ENCODE peak calls at places on chromosomes 4 and X, in seven cellular contexts. One of them, this sample, is unnamed.

GRCh38 chrX:54483946-54484345 is 12.1 kb downstream of the FGD1 start:
- DNase-seq in hippocampal formation: no peak
- DNase-seq in NCI-H460: no peak
- DNase-seq in psoas muscle: no peak
- DNase-seq in stromal cell of bone marrow: no peak
- DNase-seq in sigmoid colon: no peak
- DNase-seq in SK-N-MC: no peak
- DNase-seq in this sample: no peak

GRCh38 chr4:23934915-23935314 is 45.1 kb upstream of the PPARGC1A start:
- DNase-seq in hippocampal formation: no peak
- DNase-seq in NCI-H460: no peak
- DNase-seq in psoas muscle: peak; percentile 72
- DNase-seq in stromal cell of bone marrow: peak; percentile 84
- DNase-seq in sigmoid colon: peak; percentile 88
- DNase-seq in SK-N-MC: peak; percentile 58
- DNase-seq in this sample: no peak

GRCh38 chr4:109406337-109406931 is 27.2 kb upstream of the SEC24B start:
- DNase-seq in hippocampal formation: peak; percentile 63
- DNase-seq in NCI-H460: peak; percentile 47
- DNase-seq in psoas muscle: no peak
- DNase-seq in stromal cell of bone marrow: peak; percentile 36
- DNase-seq in sigmoid colon: no peak
- DNase-seq in SK-N-MC: peak; percentile 77
- DNase-seq in this sample: peak; percentile 43

GRCh38 chrX:108165349-108166111 is 74.0 kb downstream of the ATG4A start:
- DNase-seq in hippocampal formation: no peak
- DNase-seq in NCI-H460: peak; percentile 34
- DNase-seq in psoas muscle: no peak
- DNase-seq in stromal cell of bone marrow: no peak
- DNase-seq in sigmoid colon: no peak
- DNase-seq in SK-N-MC: no peak
- DNase-seq in this sample: peak; percentile 33

GRCh38 chr4:65089666-65090065 is 580.6 kb downstream of the EPHA5 start:
- DNase-seq in hippocampal formation: no peak
- DNase-seq in NCI-H460: peak; percentile 9
- DNase-seq in psoas muscle: no peak
- DNase-seq in stromal cell of bone marrow: peak; percentile 6
- DNase-seq in sigmoid colon: no peak
- DNase-seq in SK-N-MC: no peak
- DNase-seq in this sample: no peak

GRCh38 chr4:53558061-53558801 is 33.1 kb downstream of the LNX1 start:
- DNase-seq in hippocampal formation: peak; percentile 56
- DNase-seq in NCI-H460: no peak
- DNase-seq in psoas muscle: no peak
- DNase-seq in stromal cell of bone marrow: no peak
- DNase-seq in sigmoid colon: no peak
- DNase-seq in SK-N-MC: no peak
- DNase-seq in this sample: no peak

GRCh38 chrX:32933548-32933947 is 277.8 kb downstream of the DMD start:
- DNase-seq in hippocampal formation: no peak
- DNase-seq in NCI-H460: no peak
- DNase-seq in psoas muscle: no peak
- DNase-seq in stromal cell of bone marrow: no peak
- DNase-seq in sigmoid colon: no peak
- DNase-seq in SK-N-MC: no peak
- DNase-seq in this sample: no peak

GRCh38 chrX:10608099-10608498 is 12.3 kb downstream of the MID1 start:
- DNase-seq in hippocampal formation: no peak
- DNase-seq in NCI-H460: peak; percentile 42
- DNase-seq in psoas muscle: no peak
- DNase-seq in stromal cell of bone marrow: peak; percentile 35
- DNase-seq in sigmoid colon: no peak
- DNase-seq in SK-N-MC: no peak
- DNase-seq in this sample: no peak

GRCh38 chr4:825969-826330 is at the start of gene CPLX1:
- DNase-seq in hippocampal formation: no peak
- DNase-seq in NCI-H460: no peak
- DNase-seq in psoas muscle: peak; percentile 17
- DNase-seq in stromal cell of bone marrow: no peak
- DNase-seq in sigmoid colon: no peak
- DNase-seq in SK-N-MC: no peak
- DNase-seq in this sample: no peak

GRCh38 chrX:44162964-44163475 is 180.5 kb downstream of the EFHC2 start:
- DNase-seq in hippocampal formation: no peak
- DNase-seq in NCI-H460: no peak
- DNase-seq in psoas muscle: no peak
- DNase-seq in stromal cell of bone marrow: no peak
- DNase-seq in sigmoid colon: no peak
- DNase-seq in SK-N-MC: no peak
- DNase-seq in this sample: no peak

GRCh38 chr4:167290684-167291083 is 56.4 kb upstream of the SPOCK3 start:
- DNase-seq in hippocampal formation: peak; percentile 47
- DNase-seq in NCI-H460: peak; percentile 11
- DNase-seq in psoas muscle: no peak
- DNase-seq in stromal cell of bone marrow: no peak
- DNase-seq in sigmoid colon: no peak
- DNase-seq in SK-N-MC: no peak
- DNase-seq in this sample: no peak

GRCh38 chr4:181061787-181062186 is 1181.4 kb upstream of the TENM3 start:
- DNase-seq in hippocampal formation: no peak
- DNase-seq in NCI-H460: no peak
- DNase-seq in psoas muscle: no peak
- DNase-seq in stromal cell of bone marrow: no peak
- DNase-seq in sigmoid colon: no peak
- DNase-seq in SK-N-MC: no peak
- DNase-seq in this sample: no peak

GRCh38 chrX:130174051-130174704 is 2.4 kb downstream of the RAB33A start:
- DNase-seq in hippocampal formation: no peak
- DNase-seq in NCI-H460: peak; percentile 43
- DNase-seq in psoas muscle: peak; percentile 25
- DNase-seq in stromal cell of bone marrow: peak; percentile 75
- DNase-seq in sigmoid colon: peak; percentile 64
- DNase-seq in SK-N-MC: no peak
- DNase-seq in this sample: no peak

GRCh38 chr4:140800686-140801085 is 44.5 kb upstream of the TBC1D9 start:
- DNase-seq in hippocampal formation: no peak
- DNase-seq in NCI-H460: no peak
- DNase-seq in psoas muscle: no peak
- DNase-seq in stromal cell of bone marrow: no peak
- DNase-seq in sigmoid colon: no peak
- DNase-seq in SK-N-MC: no peak
- DNase-seq in this sample: no peak

GRCh38 chrX:55907968-55908607 is 190.5 kb downstream of the RRAGB start:
- DNase-seq in hippocampal formation: no peak
- DNase-seq in NCI-H460: no peak
- DNase-seq in psoas muscle: peak; percentile 37
- DNase-seq in stromal cell of bone marrow: peak; percentile 5
- DNase-seq in sigmoid colon: peak; percentile 68
- DNase-seq in SK-N-MC: no peak
- DNase-seq in this sample: no peak

GRCh38 chr4:102263024-102263787 is 82.1 kb downstream of the SLC39A8 start:
- DNase-seq in hippocampal formation: peak; percentile 71
- DNase-seq in NCI-H460: peak; percentile 31
- DNase-seq in psoas muscle: no peak
- DNase-seq in stromal cell of bone marrow: peak; percentile 30
- DNase-seq in sigmoid colon: no peak
- DNase-seq in SK-N-MC: no peak
- DNase-seq in this sample: peak; percentile 41

This sample was measured in HepG2.